ENCODE peak calls at places on chromosomes 16 and 17, in eight cellular contexts. One of them, this sample, is unnamed.

GRCh38 chr16:56878455-56878854 is 13.4 kb downstream of the SLC12A3 start:
- DNase-seq in PC-9: no peak
- DNase-seq in GM06990: no peak
- DNase-seq in AG09319: no peak
- DNase-seq in ovary: no peak
- DNase-seq in AG04450: no peak
- DNase-seq in cardiac fibroblast: no peak
- DNase-seq in tibial artery: no peak
- DNase-seq in this sample: no peak

GRCh38 chr16:77090062-77090461 is 100.9 kb upstream of the MON1B start:
- DNase-seq in PC-9: no peak
- DNase-seq in GM06990: no peak
- DNase-seq in AG09319: no peak
- DNase-seq in ovary: no peak
- DNase-seq in AG04450: no peak
- DNase-seq in cardiac fibroblast: no peak
- DNase-seq in tibial artery: no peak
- DNase-seq in this sample: no peak

GRCh38 chr17:40317345-40317873 is 8.4 kb downstream of the RARA start:
- DNase-seq in PC-9: no peak
- DNase-seq in GM06990: no peak
- DNase-seq in AG09319: no peak
- DNase-seq in ovary: peak
- DNase-seq in AG04450: no peak
- DNase-seq in cardiac fibroblast: peak
- DNase-seq in tibial artery: peak
- DNase-seq in this sample: no peak

GRCh38 chr17:47967607-47968252 is 3.2 kb upstream of the CDK5RAP3 start:
- DNase-seq in PC-9: peak
- DNase-seq in GM06990: no peak
- DNase-seq in AG09319: no peak
- DNase-seq in ovary: peak
- DNase-seq in AG04450: peak
- DNase-seq in cardiac fibroblast: peak
- DNase-seq in tibial artery: no peak
- DNase-seq in this sample: no peak

GRCh38 chr16:22070361-22071351 is 21.7 kb upstream of the VWA3A start:
- DNase-seq in PC-9: no peak
- DNase-seq in GM06990: no peak
- DNase-seq in AG09319: no peak
- DNase-seq in ovary: peak
- DNase-seq in AG04450: no peak
- DNase-seq in cardiac fibroblast: peak
- DNase-seq in tibial artery: no peak
- DNase-seq in this sample: no peak

GRCh38 chr16:85288869-85289660 is 176.8 kb upstream of the CIBAR2 start:
- DNase-seq in PC-9: no peak
- DNase-seq in GM06990: no peak
- DNase-seq in AG09319: no peak
- DNase-seq in ovary: no peak
- DNase-seq in AG04450: no peak
- DNase-seq in cardiac fibroblast: no peak
- DNase-seq in tibial artery: no peak
- DNase-seq in this sample: no peak

GRCh38 chr16:77211880-77212735 is 12.9 kb downstream of the SYCE1L start:
- DNase-seq in PC-9: peak
- DNase-seq in GM06990: peak
- DNase-seq in AG09319: no peak
- DNase-seq in ovary: peak
- DNase-seq in AG04450: no peak
- DNase-seq in cardiac fibroblast: peak
- DNase-seq in tibial artery: no peak
- DNase-seq in this sample: peak

GRCh38 chr17:69947027-69947759 is 127.8 kb upstream of the KCNJ16 start:
- DNase-seq in PC-9: no peak
- DNase-seq in GM06990: no peak
- DNase-seq in AG09319: no peak
- DNase-seq in ovary: no peak
- DNase-seq in AG04450: no peak
- DNase-seq in cardiac fibroblast: no peak
- DNase-seq in tibial artery: no peak
- DNase-seq in this sample: no peak

GRCh38 chr16:85514601-85515318 is 98.4 kb upstream of the GSE1 start:
- DNase-seq in PC-9: peak
- DNase-seq in GM06990: no peak
- DNase-seq in AG09319: peak
- DNase-seq in ovary: peak
- DNase-seq in AG04450: peak
- DNase-seq in cardiac fibroblast: peak
- DNase-seq in tibial artery: peak
- DNase-seq in this sample: no peak

DNA sequence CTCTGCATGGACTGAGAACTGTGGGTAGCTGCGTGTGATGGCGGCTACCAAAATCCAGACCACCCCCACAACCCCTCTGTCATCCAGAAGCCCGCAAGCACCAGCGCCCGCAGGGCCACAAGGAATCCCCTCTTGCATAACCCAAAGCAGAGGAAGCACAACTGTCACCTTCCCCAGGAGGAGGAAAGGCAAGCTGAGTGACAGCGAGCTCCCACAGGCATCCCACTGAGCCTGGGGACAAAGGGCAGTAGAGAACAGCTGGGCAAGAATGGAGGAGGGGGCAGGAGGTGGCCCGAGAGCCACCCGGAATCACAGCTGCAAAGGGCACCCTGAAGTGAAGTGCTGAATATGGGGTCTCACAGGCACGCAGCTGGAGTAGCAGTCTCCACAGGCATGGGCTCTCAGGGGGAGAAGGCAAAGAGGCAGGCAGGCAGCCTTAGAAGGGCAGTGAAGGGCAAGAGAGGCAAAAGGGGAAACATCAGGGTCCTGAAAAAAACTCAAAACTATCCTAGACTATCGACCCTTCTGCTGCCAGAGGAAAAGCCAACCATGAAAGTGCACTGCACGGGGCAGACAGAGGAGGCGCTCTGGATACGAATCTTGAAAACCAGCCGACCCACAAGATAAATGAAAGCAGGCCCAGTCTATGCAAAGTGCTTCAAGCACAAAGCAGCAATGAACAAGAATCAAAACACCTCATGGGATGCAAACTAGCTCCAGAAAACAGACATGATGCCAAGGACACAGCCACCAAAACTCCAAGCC is 17.1 kb downstream of the USP36 start:
- DNase-seq in PC-9: no peak
- DNase-seq in GM06990: no peak
- DNase-seq in AG09319: no peak
- DNase-seq in ovary: no peak
- DNase-seq in AG04450: no peak
- DNase-seq in cardiac fibroblast: no peak
- DNase-seq in tibial artery: no peak
- DNase-seq in this sample: no peak
- TF ChIP-seq CTCF in PC-9: no peak
- TF ChIP-seq CTCF in GM06990: peak
- TF ChIP-seq CTCF in AG09319: peak
- TF ChIP-seq CTCF in ovary: no peak
- TF ChIP-seq CTCF in AG04450: peak
- TF ChIP-seq CTCF in cardiac fibroblast: no peak
- TF ChIP-seq CTCF in tibial artery: no peak
- TF ChIP-seq CTCF in this sample: no peak

GRCh38 chr17:39264119-39264518 is 38.4 kb upstream of the STAC2 start:
- DNase-seq in PC-9: no peak
- DNase-seq in GM06990: no peak
- DNase-seq in AG09319: no peak
- DNase-seq in ovary: no peak
- DNase-seq in AG04450: no peak
- DNase-seq in cardiac fibroblast: peak
- DNase-seq in tibial artery: no peak
- DNase-seq in this sample: no peak

DNA sequence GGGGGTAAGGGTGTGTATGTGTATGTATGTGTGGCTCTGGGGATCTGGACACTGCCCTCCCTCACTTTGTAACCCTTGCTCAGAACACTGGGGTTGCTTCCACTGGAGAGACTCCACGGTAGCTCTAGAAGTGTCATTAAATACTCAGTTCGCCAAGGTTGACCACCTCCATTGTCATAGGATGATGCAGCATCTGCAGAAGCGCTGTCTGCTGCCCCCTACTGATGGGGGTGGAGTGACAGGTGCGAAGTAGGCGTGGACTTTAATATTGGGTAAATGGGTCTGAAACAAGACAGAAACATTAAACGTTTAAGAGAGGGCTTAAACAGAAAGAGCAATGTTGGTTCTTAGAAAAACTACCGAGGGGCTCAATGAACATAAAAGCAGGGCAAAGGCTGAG is 35.5 kb upstream of the STAC2 start:
- DNase-seq in PC-9: no peak
- DNase-seq in GM06990: no peak
- DNase-seq in AG09319: no peak
- DNase-seq in ovary: no peak
- DNase-seq in AG04450: no peak
- DNase-seq in cardiac fibroblast: no peak
- DNase-seq in tibial artery: no peak
- DNase-seq in this sample: no peak
- TF ChIP-seq CTCF in PC-9: peak
- TF ChIP-seq CTCF in GM06990: peak
- TF ChIP-seq CTCF in AG09319: peak
- TF ChIP-seq CTCF in ovary: no peak
- TF ChIP-seq CTCF in AG04450: peak
- TF ChIP-seq CTCF in cardiac fibroblast: peak
- TF ChIP-seq CTCF in tibial artery: no peak
- TF ChIP-seq CTCF in this sample: no peak

DNA sequence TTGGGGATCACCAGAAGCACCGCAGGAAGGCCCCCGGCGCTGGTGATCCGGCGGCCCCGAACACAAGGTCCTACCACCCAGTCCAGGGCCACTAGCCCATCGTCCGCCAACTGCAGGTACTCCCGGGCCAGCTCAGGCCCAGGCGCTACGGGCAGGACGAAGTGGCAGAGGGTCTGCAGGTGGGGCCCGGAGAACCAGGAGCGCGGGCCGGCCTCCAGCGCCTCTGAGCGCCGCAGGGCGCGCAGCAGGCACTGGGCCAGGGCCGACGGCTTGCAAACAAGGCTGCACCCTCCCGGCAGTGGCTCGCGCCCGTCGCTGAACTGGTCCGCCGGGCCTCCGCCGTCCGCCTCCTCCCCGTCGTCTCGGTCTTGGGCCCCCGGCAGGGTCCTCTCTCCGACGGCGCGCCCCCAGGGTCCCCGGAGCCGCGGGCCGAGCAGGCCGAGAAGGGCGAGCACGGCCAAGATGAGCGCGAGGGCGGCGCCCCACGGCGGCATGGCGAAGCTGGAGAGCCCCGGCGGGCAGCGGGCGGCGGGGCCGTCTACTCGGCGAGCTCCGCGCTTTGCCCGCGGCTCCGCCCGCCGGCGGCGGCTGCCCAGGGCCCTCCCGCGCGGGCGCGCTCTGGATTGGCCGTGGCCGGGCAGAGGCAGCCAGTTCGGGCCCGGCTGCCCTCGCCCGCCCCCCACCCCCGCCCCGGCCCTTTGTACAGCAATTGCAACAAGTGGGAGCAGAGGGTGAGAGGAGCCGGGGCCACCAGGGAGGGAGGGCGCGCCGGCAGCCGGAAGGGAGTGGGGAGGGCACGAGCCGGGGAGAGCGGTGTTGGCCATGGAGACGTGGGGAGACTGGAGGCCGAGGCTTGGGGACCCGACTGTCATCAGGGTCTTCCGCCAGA is at the start of gene ABHD15:
- DNase-seq in PC-9: peak
- DNase-seq in GM06990: peak
- DNase-seq in AG09319: peak
- DNase-seq in ovary: peak
- DNase-seq in AG04450: no peak
- DNase-seq in cardiac fibroblast: peak
- DNase-seq in tibial artery: peak
- DNase-seq in this sample: peak
- TF ChIP-seq CTCF in PC-9: no peak
- TF ChIP-seq CTCF in GM06990: no peak
- TF ChIP-seq CTCF in AG09319: no peak
- TF ChIP-seq CTCF in ovary: no peak
- TF ChIP-seq CTCF in AG04450: no peak
- TF ChIP-seq CTCF in cardiac fibroblast: no peak
- TF ChIP-seq CTCF in tibial artery: no peak
- TF ChIP-seq CTCF in this sample: no peak

GRCh38 chr16:81995651-81996050 is 15.6 kb downstream of the SDR42E1 start:
- DNase-seq in PC-9: no peak
- DNase-seq in GM06990: no peak
- DNase-seq in AG09319: no peak
- DNase-seq in ovary: no peak
- DNase-seq in AG04450: no peak
- DNase-seq in cardiac fibroblast: peak
- DNase-seq in tibial artery: no peak
- DNase-seq in this sample: no peak

GRCh38 chr16:81997738-81998137 is 13.5 kb downstream of the SDR42E1 start:
- DNase-seq in PC-9: no peak
- DNase-seq in GM06990: no peak
- DNase-seq in AG09319: peak
- DNase-seq in ovary: no peak
- DNase-seq in AG04450: peak
- DNase-seq in cardiac fibroblast: peak
- DNase-seq in tibial artery: no peak
- DNase-seq in this sample: no peak

GRCh38 chr16:81994485-81994884 is 16.8 kb downstream of the SDR42E1 start:
- DNase-seq in PC-9: no peak
- DNase-seq in GM06990: no peak
- DNase-seq in AG09319: no peak
- DNase-seq in ovary: no peak
- DNase-seq in AG04450: no peak
- DNase-seq in cardiac fibroblast: no peak
- DNase-seq in tibial artery: no peak
- DNase-seq in this sample: no peak

GRCh38 chr16:82002831-82003230 is 8.4 kb downstream of the SDR42E1 start:
- DNase-seq in PC-9: no peak
- DNase-seq in GM06990: no peak
- DNase-seq in AG09319: no peak
- DNase-seq in ovary: no peak
- DNase-seq in AG04450: no peak
- DNase-seq in cardiac fibroblast: no peak
- DNase-seq in tibial artery: no peak
- DNase-seq in this sample: no peak

DNA sequence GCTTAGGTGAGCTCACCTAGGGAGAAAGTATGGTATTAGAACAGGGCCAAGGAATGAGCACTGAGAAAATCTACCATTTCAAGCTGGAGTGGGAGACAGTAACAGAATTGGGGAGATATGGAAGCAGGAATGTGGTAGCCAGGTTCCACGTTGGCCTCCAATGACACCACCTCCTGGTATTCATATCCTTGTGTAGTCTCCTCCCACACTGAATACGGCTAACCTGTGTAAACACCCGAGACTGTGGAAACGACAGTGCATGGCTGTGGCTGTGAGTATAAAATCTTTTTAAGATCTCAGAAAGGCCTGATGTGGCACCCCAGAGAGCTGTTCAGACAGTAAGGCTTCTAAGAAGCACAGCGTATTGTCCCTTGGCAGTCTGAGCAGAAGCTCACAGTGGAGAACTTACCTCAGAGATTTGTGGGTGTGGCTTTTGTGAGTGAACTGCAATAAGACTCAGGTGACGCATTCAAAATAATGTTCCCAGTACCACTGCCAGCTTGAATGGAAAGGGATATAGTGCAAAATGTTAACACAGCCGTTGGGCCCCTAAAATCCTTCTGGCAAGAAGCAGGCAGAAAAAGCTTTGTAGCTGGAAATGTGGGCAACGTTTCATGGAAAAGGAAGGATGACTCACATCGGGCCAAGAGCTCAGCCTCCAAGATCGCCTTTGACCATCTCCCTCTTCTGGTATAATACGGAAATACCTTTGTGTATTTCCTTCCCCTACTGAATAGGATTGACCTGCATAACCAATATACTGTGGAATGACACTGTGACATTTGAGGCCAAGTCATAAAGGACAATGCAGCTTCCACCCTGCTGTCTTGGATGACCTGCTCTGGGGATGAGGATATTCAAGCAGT is 14.4 kb downstream of the SDR42E1 start:
- DNase-seq in PC-9: no peak
- DNase-seq in GM06990: no peak
- DNase-seq in AG09319: no peak
- DNase-seq in ovary: no peak
- DNase-seq in AG04450: no peak
- DNase-seq in cardiac fibroblast: peak
- DNase-seq in tibial artery: no peak
- DNase-seq in this sample: no peak
- TF ChIP-seq CTCF in PC-9: peak
- TF ChIP-seq CTCF in GM06990: no peak
- TF ChIP-seq CTCF in AG09319: peak
- TF ChIP-seq CTCF in ovary: no peak
- TF ChIP-seq CTCF in AG04450: no peak
- TF ChIP-seq CTCF in cardiac fibroblast: peak
- TF ChIP-seq CTCF in tibial artery: no peak
- TF ChIP-seq CTCF in this sample: no peak

This sample was measured in natural killer cell.